ENCODE peak calls at places on chromosomes 11 and 22, in ten cellular contexts. G is uterus, O is transverse colon, B is stomach, H is esophagus squamous epithelium, E is body of pancreas, A is lower leg skin, X is spleen, P is sigmoid colon, F is IMR-90. S is an unnamed sample.

GRCh38 chr22:30040499-30041055 is 39.7 kb upstream of the HORMAD2 start:
- DNase-seq in O (no peak), A (no peak), B (no peak), F (no peak), X (no peak), G (no peak), H (no peak), E (no peak), P (peak; percentile 50), S (no peak)

GRCh38 chr22:27836181-27836580 is 34.6 kb upstream of the MN1 start:
- DNase-seq in X (no peak), O (no peak), A (no peak), B (no peak), G (no peak), E (no peak), H (no peak), P (peak; percentile 42), F (no peak), S (no peak)

GRCh38 chr11:126337472-126338241 is 17.8 kb upstream of the ST3GAL4 start:
- DNase-seq in A (no peak), O (no peak), H (no peak), X (peak; percentile 70), P (no peak), E (no peak), B (no peak), G (no peak), F (no peak), S (no peak)

GRCh38 chr11:29318134-29318845 is 698.5 kb downstream of the KCNA4 start:
- DNase-seq in X (no peak), B (no peak), G (no peak), P (no peak), H (no peak), F (peak; percentile 85), O (no peak), A (no peak), E (no peak), S (no peak)

GRCh38 chr11:2788751-2789140 is 89.0 kb upstream of the KCNQ1OT1 start:
- DNase-seq in H (no peak), A (no peak), F (no peak), O (peak; percentile 7), P (no peak), X (peak; percentile 48), E (peak; percentile 0), B (peak; percentile 34), G (no peak), S (peak; percentile 3)

GRCh38 chr11:125627236-125627910 is 2.4 kb downstream of the CHEK1 start:
- DNase-seq in E (no peak), P (no peak), B (no peak), X (no peak), A (no peak), H (no peak), F (peak; percentile 31), G (no peak), O (no peak), S (no peak)

GRCh38 chr22:26450453-26451185 is 21.6 kb downstream of the ASPHD2 start:
- DNase-seq in G (no peak), A (no peak), H (no peak), X (no peak), P (peak; percentile 36), B (no peak), F (no peak), E (no peak), O (no peak), S (no peak)

GRCh38 chr11:74384641-74385040 is 13.6 kb downstream of the PGM2L1 start:
- DNase-seq in X (no peak), G (no peak), O (no peak), F (no peak), P (no peak), H (no peak), E (no peak), B (no peak), A (no peak), S (no peak)

DNA sequence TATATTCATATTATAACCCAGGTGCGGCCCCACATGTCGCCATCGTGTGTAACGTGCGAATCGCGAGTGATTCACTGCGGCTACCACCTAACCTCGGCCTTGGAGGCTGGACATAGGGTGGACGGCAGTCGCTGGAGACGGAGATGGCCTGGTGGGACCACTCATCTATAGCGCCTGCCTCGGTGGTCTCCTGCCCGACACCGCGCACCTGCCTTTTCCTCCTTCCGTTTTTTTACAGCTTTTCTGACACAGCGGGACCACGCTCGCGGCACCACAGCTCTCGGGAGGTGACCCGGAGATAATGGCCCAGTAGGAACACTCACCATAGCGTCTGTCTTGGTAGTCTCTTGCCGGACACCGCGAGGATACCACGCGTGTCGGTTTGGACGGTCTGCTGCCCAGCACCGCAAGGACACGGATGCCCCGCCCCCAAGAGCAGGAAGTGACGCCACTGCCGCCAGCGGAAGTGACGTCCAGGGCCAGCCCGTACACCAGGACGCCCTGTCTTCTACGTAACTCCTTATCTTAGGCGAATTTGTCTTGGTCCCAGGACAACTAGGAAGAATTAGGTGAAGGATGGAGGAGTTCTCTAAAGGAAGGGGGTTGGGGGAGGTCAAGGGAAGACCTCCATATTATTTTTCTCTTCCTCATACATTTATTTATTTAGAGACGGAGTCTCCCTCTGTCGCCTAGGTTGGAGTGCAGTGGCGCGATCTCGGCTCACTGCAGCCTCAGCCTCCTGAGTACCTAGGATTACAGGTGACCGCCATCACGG is 6.4 kb downstream of the SNU13 start:
- DNase-seq in X (peak; percentile 95), H (no peak), O (peak; percentile 91), B (peak; percentile 90), F (peak; percentile 88), P (peak; percentile 94), G (peak; percentile 86), E (peak; percentile 85), A (peak; percentile 77), S (peak; percentile 76)
- TF ChIP-seq POLR2A in X (peak; percentile 56), H (no peak), O (peak; percentile 78), B (peak; percentile 68), F (peak; percentile 89), P (peak; percentile 82), G (peak; percentile 82), E (peak; percentile 53), A (peak; percentile 25), S (peak; percentile 85)

DNA sequence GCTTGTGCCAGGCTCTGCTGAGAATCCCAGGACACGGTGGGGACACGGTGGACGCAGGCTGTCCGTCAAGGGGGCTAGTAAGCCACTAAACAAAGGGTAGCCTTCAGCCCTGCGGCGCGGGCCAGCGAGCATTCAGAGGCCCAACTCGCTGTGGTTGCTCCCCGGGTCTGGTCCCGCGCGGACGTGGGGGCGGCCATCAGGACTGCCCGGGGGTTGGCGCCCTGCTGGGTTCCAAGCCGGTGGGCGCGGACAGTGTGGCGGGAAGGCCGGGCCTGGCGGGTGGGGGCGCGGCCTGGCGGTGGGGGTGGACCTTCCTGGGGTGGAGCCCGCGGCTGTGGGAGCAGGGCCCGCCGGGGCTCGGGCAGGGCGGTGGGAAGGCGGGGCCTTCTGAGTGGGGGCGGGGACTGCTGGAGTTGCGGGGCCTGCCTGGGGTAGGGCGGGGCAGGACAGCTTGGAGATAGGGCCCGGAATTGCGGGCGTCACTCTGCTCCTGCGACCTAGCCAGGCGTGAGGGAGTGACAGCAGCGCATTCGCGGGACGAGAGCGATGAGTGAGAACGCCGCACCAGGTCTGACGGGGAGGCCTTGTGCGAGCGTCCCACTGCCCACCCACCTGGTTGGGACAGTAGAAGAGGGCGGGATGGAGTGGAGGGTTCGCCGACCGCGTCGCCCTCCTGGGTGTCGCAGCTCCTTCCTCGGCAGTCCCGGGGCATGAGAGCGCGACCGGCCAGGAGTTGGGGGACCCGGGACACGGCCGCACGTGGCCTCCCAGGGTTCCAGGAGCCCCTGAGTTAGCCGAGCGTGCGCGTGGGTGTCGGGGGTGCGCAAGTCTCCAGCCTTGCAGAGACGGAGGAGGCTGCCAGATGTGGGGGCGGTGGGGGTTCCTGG is at the start of gene SERHL2:
- DNase-seq in A (peak; percentile 79), F (peak; percentile 55), O (peak; percentile 95), E (peak; percentile 87), X (peak; percentile 95), B (peak; percentile 92), P (peak; percentile 95), G (peak; percentile 93), H (no peak), S (peak; percentile 87)
- TF ChIP-seq POLR2A in A (no peak), F (no peak), O (peak; percentile 68), E (peak; percentile 45), X (no peak), B (no peak), P (no peak), G (peak; percentile 50), H (no peak), S (peak; percentile 32)

GRCh38 chr11:110430267-110431211 is 791 bp downstream of the FDX1 start:
- DNase-seq in B (peak; percentile 29), F (peak; percentile 56), P (peak; percentile 67), X (no peak), H (no peak), G (no peak), A (no peak), E (peak; percentile 52), O (peak; percentile 61), S (no peak)

GRCh38 chr11:110431212-110432073 is 1.7 kb downstream of the FDX1 start:
- DNase-seq in B (no peak), G (no peak), E (no peak), A (no peak), O (no peak), X (no peak), F (peak; percentile 31), P (no peak), H (no peak), S (no peak)

GRCh38 chr11:110428040-110428439 is 1.7 kb upstream of the FDX1 start:
- DNase-seq in A (no peak), G (no peak), H (no peak), B (no peak), O (no peak), P (no peak), E (no peak), X (no peak), F (no peak), S (no peak)

GRCh38 chr11:110428956-110429613 is 663 bp upstream of the FDX1 start:
- DNase-seq in H (no peak), P (no peak), O (no peak), E (no peak), F (no peak), X (no peak), G (no peak), B (no peak), A (no peak), S (no peak)

GRCh38 chr11:110429614-110430266 is at the start of gene FDX1:
- DNase-seq in G (peak; percentile 79), A (peak; percentile 64), F (peak; percentile 74), X (peak; percentile 97), B (peak; percentile 83), H (no peak), O (peak; percentile 84), E (peak; percentile 87), P (peak; percentile 87), S (peak; percentile 53)
- TF ChIP-seq POLR2A in G (peak; percentile 65), A (peak; percentile 18), F (peak; percentile 82), X (no peak), B (no peak), H (no peak), O (peak; percentile 34), E (no peak), P (no peak), S (peak; percentile 80)

GRCh38 chr22:50469377-50470305 is 5.2 kb downstream of the SBF1 start:
- DNase-seq in X (peak; percentile 98), A (peak; percentile 57), B (peak; percentile 83), H (peak; percentile 81), E (peak; percentile 80), F (peak; percentile 13), G (no peak), O (peak; percentile 95), P (peak; percentile 70), S (peak; percentile 43)

GRCh38 chr22:50467341-50467740 is 7.5 kb downstream of the SBF1 start:
- DNase-seq in F (no peak), G (no peak), P (no peak), E (no peak), A (no peak), O (no peak), H (no peak), X (no peak), B (no peak), S (no peak)

GRCh38 chr22:50468626-50469025 is 6.2 kb downstream of the SBF1 start:
- DNase-seq in P (no peak), G (no peak), X (no peak), F (no peak), H (no peak), B (no peak), O (no peak), A (no peak), E (no peak), S (no peak)

GRCh38 chr22:50465531-50465930 is 9.3 kb downstream of the SBF1 start:
- DNase-seq in F (no peak), E (no peak), G (no peak), O (no peak), H (no peak), X (no peak), A (no peak), B (no peak), P (no peak), S (no peak)

GRCh38 chr22:50467773-50468440 is 6.9 kb downstream of the SBF1 start:
- DNase-seq in E (no peak), B (no peak), A (no peak), P (no peak), X (no peak), H (no peak), G (no peak), O (no peak), F (no peak), S (no peak)
- TF ChIP-seq POLR2A in E (no peak), B (no peak), A (no peak), P (no peak), X (no peak), H (no peak), G (no peak), O (no peak), F (no peak), S (no peak)